ENCODE peak calls at places on chromosome 1, in seven cellular contexts. One of them, this sample, is unnamed.

GRCh38 chr1:907611-908451 is 15.9 kb upstream of the SAMD11 start:
- DNase-seq in effector memory CD4-positive, alpha-beta T cell: no peak
- DNase-seq in NCI-H2081 treated with DMSO at 0.1 percent for 48 hours: no peak
- DNase-seq in stimulated activated CD4-positive, alpha-beta T cell treated with anti-CD3 and anti-CD28 coated beads, Interleukin-12 subunit alpha, Interleukin-12 subunit beta, amount 100 ng/mL, for 48 hours: no peak
- DNase-seq in heart left ventricle: peak
- DNase-seq in naive thymus-derived CD8-positive, alpha-beta T cell: no peak
- DNase-seq in PC-9: no peak
- DNase-seq in this sample: no peak

GRCh38 chr1:51284487-51284954 is 45.8 kb downstream of the TTC39A start:
- DNase-seq in effector memory CD4-positive, alpha-beta T cell: no peak
- DNase-seq in NCI-H2081 treated with DMSO at 0.1 percent for 48 hours: no peak
- DNase-seq in stimulated activated CD4-positive, alpha-beta T cell treated with anti-CD3 and anti-CD28 coated beads, Interleukin-12 subunit alpha, Interleukin-12 subunit beta, amount 100 ng/mL, for 48 hours: no peak
- DNase-seq in heart left ventricle: peak
- DNase-seq in naive thymus-derived CD8-positive, alpha-beta T cell: no peak
- DNase-seq in PC-9: no peak
- DNase-seq in this sample: no peak

GRCh38 chr1:14095001-14095400 is 395.0 kb downstream of the PRDM2 start:
- DNase-seq in effector memory CD4-positive, alpha-beta T cell: no peak
- DNase-seq in NCI-H2081 treated with DMSO at 0.1 percent for 48 hours: no peak
- DNase-seq in stimulated activated CD4-positive, alpha-beta T cell treated with anti-CD3 and anti-CD28 coated beads, Interleukin-12 subunit alpha, Interleukin-12 subunit beta, amount 100 ng/mL, for 48 hours: no peak
- DNase-seq in heart left ventricle: no peak
- DNase-seq in naive thymus-derived CD8-positive, alpha-beta T cell: peak
- DNase-seq in PC-9: no peak
- DNase-seq in this sample: no peak

GRCh38 chr1:37809942-37810341 is 1.9 kb upstream of the YRDC start:
- DNase-seq in effector memory CD4-positive, alpha-beta T cell: no peak
- DNase-seq in NCI-H2081 treated with DMSO at 0.1 percent for 48 hours: no peak
- DNase-seq in stimulated activated CD4-positive, alpha-beta T cell treated with anti-CD3 and anti-CD28 coated beads, Interleukin-12 subunit alpha, Interleukin-12 subunit beta, amount 100 ng/mL, for 48 hours: no peak
- DNase-seq in heart left ventricle: no peak
- DNase-seq in naive thymus-derived CD8-positive, alpha-beta T cell: no peak
- DNase-seq in PC-9: no peak
- DNase-seq in this sample: no peak

GRCh38 chr1:34167091-34167788 is 2.2 kb upstream of the CSMD2 start:
- DNase-seq in effector memory CD4-positive, alpha-beta T cell: no peak
- DNase-seq in NCI-H2081 treated with DMSO at 0.1 percent for 48 hours: no peak
- DNase-seq in stimulated activated CD4-positive, alpha-beta T cell treated with anti-CD3 and anti-CD28 coated beads, Interleukin-12 subunit alpha, Interleukin-12 subunit beta, amount 100 ng/mL, for 48 hours: no peak
- DNase-seq in heart left ventricle: no peak
- DNase-seq in naive thymus-derived CD8-positive, alpha-beta T cell: no peak
- DNase-seq in PC-9: no peak
- DNase-seq in this sample: no peak

GRCh38 chr1:159556931-159557369 is 21.1 kb upstream of the OR10J5 start:
- DNase-seq in effector memory CD4-positive, alpha-beta T cell: no peak
- DNase-seq in NCI-H2081 treated with DMSO at 0.1 percent for 48 hours: no peak
- DNase-seq in stimulated activated CD4-positive, alpha-beta T cell treated with anti-CD3 and anti-CD28 coated beads, Interleukin-12 subunit alpha, Interleukin-12 subunit beta, amount 100 ng/mL, for 48 hours: no peak
- DNase-seq in heart left ventricle: no peak
- DNase-seq in naive thymus-derived CD8-positive, alpha-beta T cell: no peak
- DNase-seq in PC-9: no peak
- DNase-seq in this sample: no peak

GRCh38 chr1:176033879-176034278 is 173.2 kb downstream of the COP1 start:
- DNase-seq in effector memory CD4-positive, alpha-beta T cell: no peak
- DNase-seq in NCI-H2081 treated with DMSO at 0.1 percent for 48 hours: no peak
- DNase-seq in stimulated activated CD4-positive, alpha-beta T cell treated with anti-CD3 and anti-CD28 coated beads, Interleukin-12 subunit alpha, Interleukin-12 subunit beta, amount 100 ng/mL, for 48 hours: no peak
- DNase-seq in heart left ventricle: no peak
- DNase-seq in naive thymus-derived CD8-positive, alpha-beta T cell: no peak
- DNase-seq in PC-9: no peak
- DNase-seq in this sample: no peak

GRCh38 chr1:245378352-245379144 is 223.8 kb downstream of the KIF26B start:
- DNase-seq in effector memory CD4-positive, alpha-beta T cell: no peak
- DNase-seq in NCI-H2081 treated with DMSO at 0.1 percent for 48 hours: no peak
- DNase-seq in stimulated activated CD4-positive, alpha-beta T cell treated with anti-CD3 and anti-CD28 coated beads, Interleukin-12 subunit alpha, Interleukin-12 subunit beta, amount 100 ng/mL, for 48 hours: no peak
- DNase-seq in heart left ventricle: no peak
- DNase-seq in naive thymus-derived CD8-positive, alpha-beta T cell: peak
- DNase-seq in PC-9: no peak
- DNase-seq in this sample: no peak

GRCh38 chr1:26190373-26190987 is at the start of gene CATSPER4:
- DNase-seq in effector memory CD4-positive, alpha-beta T cell: no peak
- DNase-seq in NCI-H2081 treated with DMSO at 0.1 percent for 48 hours: no peak
- DNase-seq in stimulated activated CD4-positive, alpha-beta T cell treated with anti-CD3 and anti-CD28 coated beads, Interleukin-12 subunit alpha, Interleukin-12 subunit beta, amount 100 ng/mL, for 48 hours: no peak
- DNase-seq in heart left ventricle: no peak
- DNase-seq in naive thymus-derived CD8-positive, alpha-beta T cell: peak
- DNase-seq in PC-9: no peak
- DNase-seq in this sample: no peak

GRCh38 chr1:39398278-39399010 is 93.0 kb upstream of the BMP8A start:
- DNase-seq in effector memory CD4-positive, alpha-beta T cell: no peak
- DNase-seq in NCI-H2081 treated with DMSO at 0.1 percent for 48 hours: no peak
- DNase-seq in stimulated activated CD4-positive, alpha-beta T cell treated with anti-CD3 and anti-CD28 coated beads, Interleukin-12 subunit alpha, Interleukin-12 subunit beta, amount 100 ng/mL, for 48 hours: peak
- DNase-seq in heart left ventricle: peak
- DNase-seq in naive thymus-derived CD8-positive, alpha-beta T cell: no peak
- DNase-seq in PC-9: peak
- DNase-seq in this sample: no peak

GRCh38 chr1:28682840-28683239 is 14.3 kb downstream of the GMEB1 start:
- DNase-seq in effector memory CD4-positive, alpha-beta T cell: no peak
- DNase-seq in NCI-H2081 treated with DMSO at 0.1 percent for 48 hours: no peak
- DNase-seq in stimulated activated CD4-positive, alpha-beta T cell treated with anti-CD3 and anti-CD28 coated beads, Interleukin-12 subunit alpha, Interleukin-12 subunit beta, amount 100 ng/mL, for 48 hours: no peak
- DNase-seq in heart left ventricle: no peak
- DNase-seq in naive thymus-derived CD8-positive, alpha-beta T cell: no peak
- DNase-seq in PC-9: no peak
- DNase-seq in this sample: no peak

GRCh38 chr1:109399326-109399957 is 1.7 kb upstream of the SORT1 start:
- DNase-seq in effector memory CD4-positive, alpha-beta T cell: no peak
- DNase-seq in NCI-H2081 treated with DMSO at 0.1 percent for 48 hours: peak
- DNase-seq in stimulated activated CD4-positive, alpha-beta T cell treated with anti-CD3 and anti-CD28 coated beads, Interleukin-12 subunit alpha, Interleukin-12 subunit beta, amount 100 ng/mL, for 48 hours: no peak
- DNase-seq in heart left ventricle: no peak
- DNase-seq in naive thymus-derived CD8-positive, alpha-beta T cell: peak
- DNase-seq in PC-9: peak
- DNase-seq in this sample: no peak

GRCh38 chr1:243956448-243956847 is 94.6 kb upstream of the ZBTB18 start:
- DNase-seq in effector memory CD4-positive, alpha-beta T cell: no peak
- DNase-seq in NCI-H2081 treated with DMSO at 0.1 percent for 48 hours: no peak
- DNase-seq in stimulated activated CD4-positive, alpha-beta T cell treated with anti-CD3 and anti-CD28 coated beads, Interleukin-12 subunit alpha, Interleukin-12 subunit beta, amount 100 ng/mL, for 48 hours: no peak
- DNase-seq in heart left ventricle: no peak
- DNase-seq in naive thymus-derived CD8-positive, alpha-beta T cell: no peak
- DNase-seq in PC-9: no peak
- DNase-seq in this sample: no peak